ENCODE peak calls at places on chromosomes 2 and 18, in four cellular contexts. H is pancreas, W is skeletal muscle cell, T is dorsolateral prefrontal cortex. E is an unnamed sample.

GRCh38 chr2:14285812-14286211 is 346.7 kb upstream of the LRATD1 start:
- DNase-seq in H (no peak), W (no peak), T (no peak), E (no peak)

GRCh38 chr18:68779169-68779568 is 18.7 kb upstream of the CCDC102B start:
- DNase-seq in H (no peak), W (peak), T (no peak), E (no peak)

GRCh38 chr2:233083782-233084181 is 23.6 kb downstream of the INPP5D start:
- DNase-seq in H (no peak), W (no peak), T (no peak), E (no peak)

GRCh38 chr2:202031261-202031986 is 2.2 kb upstream of the FZD7 start:
- DNase-seq in H (no peak), W (no peak), T (no peak), E (no peak)

GRCh38 chr2:81304154-81304830 is 999.7 kb upstream of the LRRTM1 start:
- DNase-seq in H (no peak), W (no peak), T (no peak), E (no peak)

GRCh38 chr2:25618676-25619075 is 54.7 kb downstream of the DTNB start:
- DNase-seq in H (no peak), W (peak), T (no peak), E (no peak)

GRCh38 chr18:56248613-56249235 is 389.7 kb downstream of the TXNL1 start:
- DNase-seq in H (no peak), W (no peak), T (no peak), E (no peak)

GRCh38 chr2:48454504-48454903 is 75.5 kb upstream of the STON1 start:
- DNase-seq in H (no peak), W (no peak), T (no peak), E (no peak)

GRCh38 chr2:120177011-120177621 is 46.1 kb downstream of the TMEM185B start:
- DNase-seq in H (no peak), W (no peak), T (no peak), E (no peak)

GRCh38 chr18:35393716-35394115 is 16.6 kb upstream of the ZNF396 start:
- DNase-seq in H (no peak), W (no peak), T (no peak), E (no peak)

GRCh38 chr2:162091325-162092007 is 17.5 kb upstream of the DPP4 start:
- DNase-seq in H (no peak), W (no peak), T (no peak), E (no peak)

GRCh38 chr2:221596192-221596591 is 24.1 kb upstream of the EPHA4 start:
- DNase-seq in H (no peak), W (no peak), T (no peak), E (no peak)

GRCh38 chr18:73669299-73669698 is 478.3 kb downstream of the FBXO15 start:
- DNase-seq in H (no peak), W (peak), T (no peak), E (peak)

GRCh38 chr18:59823611-59824195 is 76.1 kb upstream of the PMAIP1 start:
- DNase-seq in H (no peak), W (peak), T (peak), E (peak)

GRCh38 chr2:231125272-231125671 is 430 bp upstream of the HTR2B start:
- DNase-seq in H (no peak), W (no peak), T (no peak), E (no peak)

GRCh38 chr2:231124833-231125232 is at the start of gene HTR2B:
- DNase-seq in H (no peak), W (no peak), T (no peak), E (no peak)

GRCh38 chr2:231127480-231127879 is 2.6 kb upstream of the HTR2B start:
- DNase-seq in H (no peak), W (no peak), T (no peak), E (no peak)

GRCh38 chr2:231126123-231126522 is 1.3 kb upstream of the HTR2B start:
- DNase-seq in H (no peak), W (no peak), T (no peak), E (no peak)

GRCh38 chr2:231123362-231123898 is 1.4 kb downstream of the HTR2B start:
- DNase-seq in H (no peak), W (no peak), T (no peak), E (no peak)
- H3K4me3 ChIP-seq in H (no peak), W (no peak), T (no peak), E (peak)

DNA sequence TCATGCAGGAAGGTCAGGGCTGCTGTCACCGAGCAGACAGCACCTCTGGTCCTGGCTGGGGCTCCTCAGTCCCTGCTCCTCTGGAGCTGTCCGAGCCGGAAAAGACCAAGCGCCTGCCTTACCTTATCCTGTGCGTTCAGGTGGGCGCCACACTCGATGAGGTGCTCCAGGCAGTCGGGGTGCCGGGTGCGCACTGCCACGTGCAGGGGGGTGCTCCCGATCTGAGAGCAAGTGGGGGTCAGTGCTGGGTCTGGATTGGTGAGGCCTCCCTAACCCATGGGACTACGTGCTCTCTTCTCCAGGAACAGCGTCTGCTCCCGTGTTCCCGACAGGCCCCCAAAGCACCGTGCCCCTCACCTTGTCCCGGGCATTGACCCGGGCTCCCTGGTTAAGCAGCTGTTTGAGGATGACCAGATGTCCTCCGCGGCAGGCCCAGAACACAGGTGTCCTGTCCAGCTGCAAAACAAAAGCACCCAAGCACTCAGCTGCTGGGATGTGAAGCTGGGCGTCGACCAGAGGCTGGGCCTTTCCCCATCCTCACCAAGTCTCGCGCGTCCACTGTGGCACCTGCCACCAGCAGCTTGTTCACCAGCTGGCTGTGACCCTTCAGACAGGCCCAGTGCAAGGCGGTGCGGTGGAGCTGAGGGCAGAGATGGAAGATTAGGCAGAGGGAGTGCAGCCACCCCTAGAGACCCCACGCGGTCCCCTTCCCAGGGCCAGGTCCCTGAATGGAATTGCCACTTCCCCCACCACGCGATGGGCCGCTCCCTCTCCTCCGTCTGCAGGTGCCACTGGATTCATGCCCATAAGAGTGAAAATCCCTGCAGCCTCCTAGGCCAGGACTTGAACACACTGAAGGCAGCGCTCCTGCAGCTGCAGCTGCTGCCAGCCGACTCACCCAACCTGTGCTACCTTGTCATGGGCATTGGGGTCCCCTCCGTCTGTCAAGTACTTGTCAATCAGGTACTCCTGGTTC is 3.7 kb downstream of the ANKRD23 start:
- DNase-seq in H (no peak), W (no peak), T (no peak), E (no peak)
- H3K4me3 ChIP-seq in H (no peak), W (no peak), T (no peak), E (no peak)

GRCh38 chr2:152250421-152251100 is 75.0 kb upstream of the STAM2 start:
- DNase-seq in H (no peak), W (no peak), T (no peak), E (no peak)
- H3K4me3 ChIP-seq in H (no peak), W (no peak), T (no peak), E (no peak)

GRCh38 chr2:189661148-189661956 is at the start of gene ASNSD1:
- DNase-seq in H (peak), W (peak), T (peak), E (peak)

GRCh38 chr2:189659734-189660133 is 1.5 kb upstream of the ASNSD1 start:
- DNase-seq in H (no peak), W (no peak), T (no peak), E (no peak)

GRCh38 chr2:189661957-189662321 is 680 bp downstream of the ASNSD1 start:
- DNase-seq in H (no peak), W (no peak), T (no peak), E (no peak)

GRCh38 chr2:189658808-189659207 is 2.5 kb upstream of the ASNSD1 start:
- DNase-seq in H (no peak), W (no peak), T (no peak), E (no peak)

DNA sequence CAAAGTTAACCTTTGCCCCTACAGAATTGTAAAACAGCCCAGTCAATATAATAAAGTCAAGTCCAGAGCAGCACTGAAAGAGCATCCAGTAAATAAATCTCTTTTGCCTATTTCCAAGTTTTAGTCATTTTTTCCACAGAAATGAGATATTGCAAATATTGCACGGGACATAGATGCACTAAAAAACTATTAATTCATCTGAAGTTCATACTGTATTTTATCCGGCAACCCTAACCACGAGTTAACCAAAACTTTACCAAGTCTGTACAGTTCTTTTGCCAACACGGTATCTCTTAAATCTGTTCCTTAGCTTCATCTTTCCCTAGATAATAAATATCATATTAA is 484 bp upstream of the ASNSD1 start:
- DNase-seq in H (no peak), W (no peak), T (no peak), E (no peak)
- H3K4me3 ChIP-seq in H (no peak), W (no peak), T (no peak), E (no peak)

GRCh38 chr2:727071-727470 is 49.9 kb upstream of the TMEM18 start:
- DNase-seq in H (no peak), W (no peak), T (no peak), E (no peak)

GRCh38 chr2:723761-724160 is 46.6 kb upstream of the TMEM18 start:
- DNase-seq in H (no peak), W (no peak), T (no peak), E (no peak)

GRCh38 chr2:725464-725863 is 48.3 kb upstream of the TMEM18 start:
- DNase-seq in H (no peak), W (no peak), T (no peak), E (no peak)

GRCh38 chr2:728165-728564 is 51.0 kb upstream of the TMEM18 start:
- DNase-seq in H (no peak), W (no peak), T (no peak), E (no peak)

DNA sequence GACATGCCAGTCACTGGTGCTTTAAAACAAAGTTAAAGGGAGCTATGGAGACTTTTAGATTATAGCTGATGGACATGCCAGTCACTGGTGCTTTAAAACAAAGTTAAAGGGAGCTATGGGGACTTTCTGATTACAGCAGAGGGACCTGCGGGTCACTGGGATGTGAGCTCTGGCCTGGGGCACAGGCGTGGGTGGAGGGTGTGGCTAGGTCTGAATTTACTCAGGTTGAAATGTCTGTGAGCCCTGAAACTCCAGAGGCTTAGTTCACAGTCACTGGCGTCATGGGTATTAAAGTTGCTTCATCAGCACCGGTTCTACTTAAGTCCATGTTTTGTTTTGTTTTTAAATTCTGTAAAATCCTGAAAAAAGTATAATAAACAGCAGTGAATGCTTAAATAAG is 49.0 kb upstream of the TMEM18 start:
- DNase-seq in H (no peak), W (no peak), T (no peak), E (no peak)
- H3K4me3 ChIP-seq in H (no peak), W (no peak), T (no peak), E (no peak)

GRCh38 chr2:183898641-183899040 is 699.7 kb upstream of the ZNF804A start:
- DNase-seq in H (no peak), W (no peak), T (no peak), E (no peak)

GRCh38 chr2:183903026-183903425 is 695.3 kb upstream of the ZNF804A start:
- DNase-seq in H (no peak), W (peak), T (no peak), E (no peak)
- H3K4me3 ChIP-seq in H (no peak), W (no peak), T (no peak), E (no peak)

DNA sequence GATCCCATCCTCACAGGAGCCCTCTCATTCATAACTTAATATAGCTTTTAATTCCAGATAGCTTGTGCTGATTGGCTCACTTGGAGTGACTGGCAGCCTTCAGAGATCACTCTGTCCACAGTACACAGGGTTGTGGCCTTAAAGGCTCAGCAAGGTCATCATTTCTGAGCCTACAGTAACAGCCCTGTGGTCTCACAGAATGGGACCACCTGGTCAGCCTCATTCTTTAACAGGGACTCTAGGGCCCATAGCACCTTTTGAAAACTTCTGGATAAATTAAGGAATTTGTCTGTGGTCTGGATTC is 51.3 kb downstream of the ZFP36L2 start:
- DNase-seq in H (no peak), W (no peak), T (no peak), E (no peak)
- H3K4me3 ChIP-seq in H (no peak), W (no peak), T (no peak), E (no peak)

GRCh38 chr2:104856086-104856972 is 2.4 kb downstream of the POU3F3 start:
- DNase-seq in H (peak), W (no peak), T (no peak), E (no peak)

GRCh38 chr2:104858325-104858978 is 4.5 kb downstream of the POU3F3 start:
- DNase-seq in H (no peak), W (no peak), T (no peak), E (no peak)

GRCh38 chr2:104857262-104858221 is 3.6 kb downstream of the POU3F3 start:
- DNase-seq in H (no peak), W (no peak), T (no peak), E (no peak)

GRCh38 chr2:104855174-104856085 is 1.5 kb downstream of the POU3F3 start:
- DNase-seq in H (no peak), W (no peak), T (no peak), E (no peak)

GRCh38 chr2:104856973-104857261 is 3.0 kb downstream of the POU3F3 start:
- DNase-seq in H (no peak), W (no peak), T (no peak), E (no peak)
- H3K4me3 ChIP-seq in H (peak), W (no peak), T (peak), E (no peak)

GRCh38 chr2:109335586-109336266 is 206.7 kb downstream of the SH3RF3 start:
- DNase-seq in H (no peak), W (no peak), T (no peak), E (no peak)
- H3K4me3 ChIP-seq in H (no peak), W (no peak), T (no peak), E (peak)